ENCODE peak calls at places on chromosomes 12 and 14, in seven cellular contexts. W, B, U, H, M, A and G are unnamed samples.

GRCh38 chr12:16612647-16613046 is 6.7 kb upstream of the LMO3 start:
- DNase-seq in W (no peak), B (no peak), U (no peak), H (no peak), M (no peak), A (no peak), G (no peak)

GRCh38 chr12:122793685-122794106 is 19.3 kb downstream of the CCDC62 start:
- DNase-seq in W (no peak), B (peak), U (no peak), H (peak), M (no peak), A (peak), G (peak)

GRCh38 chr12:109014984-109015765 is 5.7 kb downstream of the SVOP start:
- DNase-seq in W (no peak), B (no peak), U (no peak), H (no peak), M (no peak), A (no peak), G (no peak)

GRCh38 chr12:8499616-8500015 is 13.7 kb upstream of the CLEC4D start:
- DNase-seq in W (no peak), B (no peak), U (no peak), H (no peak), M (no peak), A (peak), G (no peak)

GRCh38 chr12:113154351-113154973 is 4.9 kb downstream of the CFAP73 start:
- DNase-seq in W (no peak), B (peak), U (no peak), H (no peak), M (no peak), A (no peak), G (peak)

GRCh38 chr12:108858399-108859074 is 1.2 kb upstream of the SSH1 start:
- DNase-seq in W (no peak), B (no peak), U (no peak), H (no peak), M (no peak), A (no peak), G (no peak)

GRCh38 chr12:92130999-92131398 is 14.6 kb downstream of the BTG1 start:
- DNase-seq in W (no peak), B (no peak), U (no peak), H (no peak), M (no peak), A (no peak), G (no peak)

GRCh38 chr14:85675957-85676356 is 146.0 kb downstream of the FLRT2 start:
- DNase-seq in W (no peak), B (no peak), U (no peak), H (no peak), M (no peak), A (no peak), G (no peak)

GRCh38 chr12:115355301-115355700 is 671.3 kb upstream of the TBX3 start:
- DNase-seq in W (no peak), B (no peak), U (no peak), H (no peak), M (no peak), A (no peak), G (peak)

GRCh38 chr14:75781096-75781495 is 120.0 kb downstream of the TTLL5 start:
- DNase-seq in W (no peak), B (no peak), U (no peak), H (no peak), M (no peak), A (no peak), G (no peak)

GRCh38 chr12:51814311-51815088 is 34.0 kb downstream of the FIGNL2 start:
- DNase-seq in W (peak), B (peak), U (peak), H (no peak), M (no peak), A (peak), G (peak)

GRCh38 chr14:94573706-94574105 is 7.5 kb upstream of the SERPINA5 start:
- DNase-seq in W (no peak), B (no peak), U (no peak), H (no peak), M (no peak), A (no peak), G (no peak)

GRCh38 chr14:29030970-29031369 is 264.4 kb downstream of the FOXG1 start:
- DNase-seq in W (no peak), B (no peak), U (no peak), H (no peak), M (no peak), A (no peak), G (no peak)